ENCODE peak calls at places on chromosome 2, in ten cellular contexts. Y is fibroblast of lung; M is sigmoid colon; S is mucosa of descending colon; F is psoas muscle; X is Peyer's patch; J is HCT116; R is A549; U is K562; A is CD8-positive, alpha-beta T cell. W is an unnamed sample.

GRCh38 chr2:153230977-153231376 is 247.6 kb downstream of the RPRM start:
- DNase-seq in Y (no peak), M (no peak), S (no peak), F (no peak), X (no peak), J (no peak), R (no peak), U (no peak), A (no peak), W (no peak)

GRCh38 chr2:68740184-68740914 is 5.7 kb downstream of the ARHGAP25 start:
- DNase-seq in Y (no peak), M (no peak), S (no peak), F (no peak), X (no peak), J (no peak), R (no peak), U (no peak), A (peak; percentile 6), W (no peak)

GRCh38 chr2:241173557-241173956 is 14.9 kb upstream of the ANO7 start:
- DNase-seq in Y (no peak), M (no peak), S (no peak), F (no peak), X (no peak), J (no peak), R (no peak), U (no peak), A (no peak), W (peak; percentile 51)

GRCh38 chr2:40434638-40435296 is 17.1 kb downstream of the SLC8A1 start:
- DNase-seq in Y (peak; percentile 90), M (no peak), S (no peak), F (no peak), X (no peak), J (peak; percentile 80), R (peak; percentile 91), U (no peak), A (no peak), W (no peak)

GRCh38 chr2:28437918-28438317 is 45.3 kb downstream of the FOSL2 start:
- DNase-seq in Y (no peak), M (peak; percentile 32), S (no peak), F (no peak), X (peak; percentile 39), J (no peak), R (no peak), U (no peak), A (no peak), W (no peak)

GRCh38 chr2:61469424-61470121 is 1.3 kb downstream of the USP34 start:
- DNase-seq in Y (peak; percentile 41), M (no peak), S (no peak), F (no peak), X (no peak), J (no peak), R (no peak), U (no peak), A (no peak), W (no peak)

GRCh38 chr2:119730598-119731278 is 29.0 kb upstream of the PTPN4 start:
- DNase-seq in Y (no peak), M (no peak), S (no peak), F (no peak), X (no peak), J (no peak), R (no peak), U (no peak), A (no peak), W (no peak)

GRCh38 chr2:10934979-10935350 is 23.2 kb downstream of the KCNF1 start:
- DNase-seq in Y (no peak), M (no peak), S (no peak), F (no peak), X (no peak), J (no peak), R (no peak), U (no peak), A (no peak), W (no peak)

GRCh38 chr2:224957540-224958465 is 84.5 kb downstream of the DOCK10 start:
- DNase-seq in Y (no peak), M (no peak), S (no peak), F (no peak), X (no peak), J (no peak), R (no peak), U (no peak), A (no peak), W (no peak)

GRCh38 chr2:224958873-224959272 is 83.4 kb downstream of the DOCK10 start:
- DNase-seq in Y (no peak), M (no peak), S (no peak), F (no peak), X (no peak), J (no peak), R (no peak), U (no peak), A (no peak), W (no peak)

GRCh38 chr2:224956706-224957105 is 85.6 kb downstream of the DOCK10 start:
- DNase-seq in Y (no peak), M (no peak), S (no peak), F (no peak), X (no peak), J (no peak), R (no peak), U (no peak), A (no peak), W (no peak)

GRCh38 chr2:224954980-224955379 is 87.3 kb downstream of the DOCK10 start:
- DNase-seq in Y (no peak), M (no peak), S (no peak), F (no peak), X (no peak), J (no peak), R (no peak), U (no peak), A (no peak), W (no peak)

DNA sequence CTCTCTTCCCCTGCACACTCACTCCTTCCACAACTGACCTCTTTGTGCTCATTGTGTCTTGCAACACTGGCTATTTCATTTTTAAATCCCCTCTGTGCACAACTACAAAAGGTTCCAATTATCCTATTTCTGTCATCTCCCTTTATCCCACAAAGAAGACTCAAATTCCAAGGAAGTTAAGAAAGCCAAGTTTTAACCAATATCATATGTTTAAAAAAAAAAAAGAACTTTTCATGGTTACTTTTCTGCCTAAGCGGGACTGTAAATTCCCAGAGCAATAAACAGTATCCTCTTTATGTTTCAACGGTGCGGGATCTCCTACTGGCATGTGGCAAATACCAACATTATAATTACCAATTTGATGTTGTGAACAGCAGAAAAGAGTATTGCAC is 83.8 kb downstream of the DOCK10 start:
- DNase-seq in Y (peak; percentile 25), M (no peak), S (no peak), F (no peak), X (no peak), J (no peak), R (no peak), U (no peak), A (no peak), W (no peak)
- H3K4me3 ChIP-seq in Y (no peak overlapping the region), M (no peak overlapping the region), S (no peak overlapping the region), F (no peak overlapping the region), X (no peak overlapping the region), J (no peak overlapping the region), R (no peak overlapping the region), U (no peak overlapping the region), A (no peak overlapping the region), W (no peak overlapping the region)

GRCh38 chr2:12170151-12170550 is 423.7 kb downstream of the LPIN1 start:
- DNase-seq in Y (no peak), M (no peak), S (no peak), F (no peak), X (no peak), J (no peak), R (no peak), U (no peak), A (no peak), W (no peak)

GRCh38 chr2:12175323-12175722 is 428.9 kb downstream of the LPIN1 start:
- DNase-seq in Y (no peak), M (no peak), S (no peak), F (no peak), X (no peak), J (no peak), R (no peak), U (no peak), A (no peak), W (no peak)

GRCh38 chr2:12173943-12174340 is 427.5 kb downstream of the LPIN1 start:
- DNase-seq in Y (no peak), M (no peak), S (no peak), F (no peak), X (no peak), J (no peak), R (no peak), U (no peak), A (no peak), W (no peak)

GRCh38 chr2:12176621-12177020 is 430.2 kb downstream of the LPIN1 start:
- DNase-seq in Y (no peak), M (no peak), S (no peak), F (no peak), X (no peak), J (no peak), R (no peak), U (no peak), A (no peak), W (no peak)

DNA sequence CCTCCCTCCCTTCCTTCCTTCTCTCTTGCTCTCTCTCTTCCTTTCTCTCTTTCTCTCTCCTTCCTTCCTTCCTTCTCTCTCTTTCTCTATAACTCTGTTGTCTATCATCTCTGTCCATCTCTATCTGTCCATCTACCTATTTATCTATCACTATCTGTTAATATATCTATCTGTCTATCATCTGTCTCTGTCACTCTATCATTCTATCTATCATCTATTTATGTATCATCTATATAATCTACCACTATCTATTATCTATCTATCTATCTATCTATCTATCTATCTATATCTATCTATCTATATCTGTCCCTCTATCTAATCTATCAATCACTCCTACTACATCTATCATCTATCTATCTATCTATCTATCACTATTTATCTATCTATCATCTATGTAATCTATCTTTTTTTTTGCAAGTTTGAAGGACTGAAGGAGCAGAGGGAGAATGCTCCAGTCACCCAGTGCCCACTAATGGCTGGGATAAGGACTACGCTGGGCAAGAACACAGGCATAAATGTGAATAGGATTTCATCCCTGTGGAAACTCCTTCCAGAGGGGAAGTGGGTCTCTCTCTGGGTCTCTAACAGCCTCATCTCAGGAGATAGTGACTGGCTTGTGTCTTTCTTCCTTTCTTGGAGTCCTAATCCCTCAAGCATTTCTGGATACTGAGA is 427.0 kb downstream of the LPIN1 start:
- DNase-seq in Y (peak; percentile 54), M (no peak), S (no peak), F (no peak), X (no peak), J (no peak), R (no peak), U (no peak), A (no peak), W (no peak)
- TF ChIP-seq CTCF in Y (peak; percentile 57), M (no peak), S (no peak), F (no peak), X (no peak), J (peak; percentile 31), R (no peak), U (no peak), A (no peak), W (no peak)

GRCh38 chr2:203824057-203824456 is 43.5 kb upstream of the CTLA4 start:
- DNase-seq in Y (no peak), M (no peak), S (no peak), F (no peak), X (no peak), J (no peak), R (no peak), U (no peak), A (no peak), W (no peak)
- H3K4me1 ChIP-seq in Y (no peaks in the 10 kb centered on the region), M (no peaks in the 10 kb centered on the region), S (no peaks in the 10 kb centered on the region), F (peaks cover 5% of the 10 kb centered on the region), X (no peaks in the 10 kb centered on the region), J (no peaks in the 10 kb centered on the region), R (no peaks in the 10 kb centered on the region), U (no peaks in the 10 kb centered on the region), A (no peaks in the 10 kb centered on the region), W (no peaks in the 10 kb centered on the region)

DNA sequence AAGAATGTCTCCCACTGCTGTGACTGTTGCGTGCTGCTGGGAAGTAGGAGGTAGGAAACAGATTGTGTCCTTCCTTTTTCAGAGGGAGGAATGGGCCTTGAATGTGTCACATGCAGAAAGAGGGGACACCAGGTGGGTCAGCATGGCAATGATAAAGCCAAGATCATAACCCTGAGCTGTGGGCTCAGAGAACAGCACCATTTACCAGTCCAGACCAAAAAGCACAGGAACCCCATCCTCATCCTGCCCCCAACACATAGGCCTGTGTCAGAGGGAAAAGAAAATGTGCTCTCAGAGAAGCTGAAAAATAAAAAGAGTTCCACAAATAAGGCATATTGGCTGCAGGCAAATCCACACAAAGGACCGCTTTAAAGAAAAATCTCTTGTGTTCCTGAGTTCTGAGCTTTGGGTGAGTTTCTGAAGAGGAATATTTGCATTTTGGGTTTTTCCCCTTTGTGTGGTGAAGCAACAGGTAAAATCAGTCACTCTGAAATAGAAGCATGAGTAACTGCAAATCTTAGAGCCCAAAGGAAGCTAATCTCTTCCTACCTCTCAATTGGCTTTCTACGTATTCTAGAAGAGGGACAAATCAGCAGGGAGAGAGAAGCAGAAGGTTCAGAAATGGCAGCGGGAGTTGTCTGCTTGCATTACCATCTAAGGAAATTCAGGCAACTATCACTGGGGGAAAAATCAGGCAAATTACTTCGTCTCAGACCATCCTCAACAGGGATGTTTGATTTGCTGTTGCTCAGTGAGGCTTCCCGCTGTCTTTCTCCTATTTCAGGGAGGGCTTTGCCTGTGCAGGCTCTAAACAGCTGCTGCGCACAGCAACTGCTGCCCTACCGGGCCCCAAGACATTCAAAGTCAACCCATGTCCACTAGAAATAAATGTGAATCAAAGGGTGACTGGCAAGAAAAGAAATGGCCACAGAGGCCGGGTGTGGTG is 106.8 kb downstream of the BCL11A start:
- DNase-seq in Y (no peak), M (no peak), S (no peak), F (no peak), X (no peak), J (no peak), R (no peak), U (no peak), A (no peak), W (no peak)
- H3K4me3 ChIP-seq in Y (no peak overlapping the region), M (no peak overlapping the region), S (no peak overlapping the region), F (no peak overlapping the region), X (no peak overlapping the region), J (no peak overlapping the region), R (no peak overlapping the region), U (no peak overlapping the region), A (no peak overlapping the region), W (no peak overlapping the region)